ENCODE peak calls at places on chromosomes 16 and 17, in five cellular contexts. J is progenitor cell of endocrine pancreas, C is ascending aorta, W is OCI-LY7, X is fibroblast of pulmonary artery. R is an unnamed sample.

GRCh38 chr16:77158293-77158692 is 32.7 kb upstream of the MON1B start:
- DNase-seq in J (no peak), C (no peak), W (no peak), X (no peak), R (no peak)

GRCh38 chr16:777826-778225 is 10.4 kb downstream of the RPUSD1 start:
- DNase-seq in J (no peak), C (no peak), W (no peak), X (no peak), R (no peak)

GRCh38 chr17:57868007-57868774 is 18.3 kb upstream of the MRPS23 start:
- DNase-seq in J (no peak), C (peak), W (peak), X (peak), R (peak)

GRCh38 chr16:84947022-84947421 is 64.3 kb downstream of the ZDHHC7 start:
- DNase-seq in J (no peak), C (no peak), W (peak), X (no peak), R (no peak)

GRCh38 chr16:11462036-11462435 is 116.8 kb downstream of the RMI2 start:
- DNase-seq in J (no peak), C (no peak), W (no peak), X (no peak), R (no peak)

GRCh38 chr17:40198576-40198975 is 20.5 kb upstream of the WIPF2 start:
- DNase-seq in J (no peak), C (no peak), W (no peak), X (no peak), R (no peak)

GRCh38 chr17:49523706-49524472 is 28.8 kb downstream of the NGFR start:
- DNase-seq in J (no peak), C (no peak), W (no peak), X (no peak), R (peak)

GRCh38 chr16:17970816-17971291 is 365.7 kb downstream of the NPIPA8 start:
- DNase-seq in J (no peak), C (no peak), W (no peak), X (no peak), R (no peak)

GRCh38 chr17:50207318-50207717 is 5.9 kb upstream of the COL1A1 start:
- DNase-seq in J (no peak), C (no peak), W (no peak), X (no peak), R (no peak)

GRCh38 chr16:9437115-9437514 is 345.7 kb downstream of the HAPSTR1 start:
- DNase-seq in J (no peak), C (no peak), W (peak), X (no peak), R (no peak)

GRCh38 chr17:31339906-31340661 is 18.7 kb upstream of the EVI2A start:
- DNase-seq in J (no peak), C (no peak), W (no peak), X (peak), R (no peak)

GRCh38 chr17:42665581-42666001 is 6.5 kb downstream of the TUBG2 start:
- DNase-seq in J (no peak), C (no peak), W (no peak), X (no peak), R (no peak)

GRCh38 chr16:73058221-73058615 is 10.3 kb upstream of the ZFHX3 start:
- DNase-seq in J (peak), C (no peak), W (peak), X (peak), R (no peak)

GRCh38 chr17:76153640-76154039 is 12.6 kb upstream of the FOXJ1 start:
- DNase-seq in J (no peak), C (no peak), W (no peak), X (peak), R (no peak)

GRCh38 chr17:42200702-42201101 is 6.4 kb upstream of the GHDC start:
- DNase-seq in J (no peak), C (no peak), W (no peak), X (peak), R (no peak)

GRCh38 chr16:20519231-20519630 is 56.9 kb downstream of the ACSM2B start:
- DNase-seq in J (no peak), C (no peak), W (no peak), X (no peak), R (no peak)

GRCh38 chr16:20515580-20516179 is 60.5 kb downstream of the ACSM2B start:
- DNase-seq in J (no peak), C (no peak), W (no peak), X (no peak), R (no peak)

GRCh38 chr16:20520103-20520502 is 56.1 kb downstream of the ACSM2B start:
- DNase-seq in J (no peak), C (no peak), W (no peak), X (no peak), R (no peak)

DNA sequence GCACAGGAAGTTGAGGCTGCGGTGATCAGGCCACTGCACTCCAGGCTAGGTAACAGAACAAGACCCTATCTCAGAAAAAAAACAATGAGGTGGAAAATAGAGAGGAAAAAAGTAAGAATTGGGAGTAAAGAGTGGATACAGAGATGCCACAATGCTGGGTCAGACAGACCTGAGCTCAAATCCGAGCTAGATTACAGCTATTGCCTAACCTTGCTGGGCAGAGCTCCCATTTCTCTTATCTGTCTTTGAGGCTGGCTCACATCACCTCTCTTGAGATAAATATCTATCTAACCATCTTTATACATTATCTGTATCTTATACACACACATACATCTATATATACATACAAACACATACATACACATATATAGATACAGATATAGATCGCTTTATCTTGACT is 59.0 kb downstream of the ACSM2B start:
- DNase-seq in J (no peak), C (no peak), W (no peak), X (no peak), R (no peak)
- TF ChIP-seq CTCF in J (no peak), C (no peak), W (no peak), X (no peak), R (no peak)

DNA sequence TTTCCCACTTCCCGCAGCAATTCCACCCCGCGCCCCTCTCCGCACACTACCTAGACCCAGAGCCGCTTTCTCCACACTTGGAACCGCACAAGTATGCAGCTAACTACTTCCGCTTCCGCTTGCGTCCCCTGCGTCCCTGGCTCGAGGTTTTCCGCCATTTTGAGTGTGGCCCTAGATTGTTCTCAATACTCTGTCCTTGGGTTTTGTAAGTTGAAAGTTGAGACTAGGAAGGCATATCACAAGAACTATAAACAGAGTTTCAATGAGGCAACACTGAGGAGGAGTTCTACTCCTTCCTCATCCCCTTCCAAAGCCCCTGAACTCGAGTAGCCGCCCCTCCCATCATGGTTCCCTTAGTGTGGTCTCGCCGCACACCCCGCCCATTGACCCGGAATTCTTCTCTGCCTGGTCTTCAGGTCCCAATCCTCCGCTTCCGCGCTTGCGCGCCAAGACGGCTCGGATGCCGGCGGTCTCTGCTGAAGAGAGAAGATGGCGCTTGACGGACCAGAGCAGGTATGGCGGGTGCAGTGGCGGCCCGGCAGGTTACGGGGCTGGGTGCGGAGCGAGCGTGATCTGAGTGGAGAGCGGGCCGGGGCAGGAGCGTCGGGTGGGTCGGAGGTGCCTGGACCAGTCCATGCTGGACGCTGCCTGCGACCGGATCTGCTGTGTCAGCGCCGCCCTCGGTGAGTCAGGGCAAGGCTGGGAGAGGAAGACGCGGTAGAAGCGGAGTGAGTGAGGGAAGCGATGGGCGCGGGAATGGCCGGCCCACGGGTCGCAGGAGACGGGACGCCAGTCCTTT is at the start of the genes FTSJ3 and PSMC5:
- DNase-seq in J (peak), C (peak), W (peak), X (peak), R (peak)
- TF ChIP-seq CTCF in J (peak), C (peak), W (peak), X (peak), R (peak)

GRCh38 chr17:69506489-69506888 is 92.0 kb downstream of the MAP2K6 start:
- DNase-seq in J (no peak), C (no peak), W (peak), X (no peak), R (no peak)
- TF ChIP-seq CTCF in J (peak), C (no peak), W (peak), X (peak), R (peak)

GRCh38 chr17:8409966-8410881 is 12.6 kb upstream of the RNF222 start:
- DNase-seq in J (peak), C (peak), W (peak), X (peak), R (peak)
- TF ChIP-seq CTCF in J (peak), C (peak), W (peak), X (peak), R (peak)

R was measured in D721Med.